ENCODE peak calls at places on chromosomes 11 and 22, in nine cellular contexts. One of them, this sample, is unnamed.

GRCh38 chr22:46297151-46297819 is 615 bp downstream of the GTSE1 start:
- DNase-seq in GM23338: peak
- DNase-seq in coronary artery: no peak
- DNase-seq in PC-3: peak
- DNase-seq in LNCaP clone FGC: no peak
- DNase-seq in neural progenitor cell: peak
- DNase-seq in AG04450: no peak
- DNase-seq in NB4: peak
- DNase-seq in brain microvascular endothelial cell: peak
- DNase-seq in this sample: peak

GRCh38 chr11:15114501-15115475 is at the start of gene INSC:
- DNase-seq in brain microvascular endothelial cell: no peak
- DNase-seq in NB4: no peak
- DNase-seq in GM23338: peak
- DNase-seq in LNCaP clone FGC: no peak
- DNase-seq in AG04450: no peak
- DNase-seq in PC-3: no peak
- DNase-seq in coronary artery: no peak
- DNase-seq in neural progenitor cell: peak
- DNase-seq in this sample: peak

GRCh38 chr11:111359223-111360149 is 19.6 kb downstream of the POU2AF1 start:
- DNase-seq in AG04450: no peak
- DNase-seq in coronary artery: no peak
- DNase-seq in PC-3: no peak
- DNase-seq in neural progenitor cell: no peak
- DNase-seq in NB4: peak
- DNase-seq in brain microvascular endothelial cell: no peak
- DNase-seq in LNCaP clone FGC: no peak
- DNase-seq in GM23338: no peak
- DNase-seq in this sample: no peak

GRCh38 chr22:30877662-30878515 is 90.7 kb downstream of the MORC2 start:
- DNase-seq in AG04450: no peak
- DNase-seq in LNCaP clone FGC: no peak
- DNase-seq in GM23338: no peak
- DNase-seq in coronary artery: no peak
- DNase-seq in neural progenitor cell: no peak
- DNase-seq in NB4: no peak
- DNase-seq in PC-3: peak
- DNase-seq in brain microvascular endothelial cell: no peak
- DNase-seq in this sample: no peak

GRCh38 chr22:37417264-37417663 is 10.0 kb downstream of the ELFN2 start:
- DNase-seq in GM23338: no peak
- DNase-seq in PC-3: no peak
- DNase-seq in NB4: no peak
- DNase-seq in brain microvascular endothelial cell: no peak
- DNase-seq in coronary artery: no peak
- DNase-seq in AG04450: no peak
- DNase-seq in LNCaP clone FGC: no peak
- DNase-seq in neural progenitor cell: no peak
- DNase-seq in this sample: no peak

GRCh38 chr22:23913306-23913660 is 19.1 kb downstream of the MIF start:
- DNase-seq in coronary artery: no peak
- DNase-seq in neural progenitor cell: no peak
- DNase-seq in PC-3: no peak
- DNase-seq in AG04450: no peak
- DNase-seq in GM23338: no peak
- DNase-seq in LNCaP clone FGC: no peak
- DNase-seq in brain microvascular endothelial cell: no peak
- DNase-seq in NB4: no peak
- DNase-seq in this sample: no peak

GRCh38 chr11:282171-282570 is 4.0 kb downstream of the NLRP6 start:
- DNase-seq in brain microvascular endothelial cell: no peak
- DNase-seq in coronary artery: peak
- DNase-seq in GM23338: no peak
- DNase-seq in LNCaP clone FGC: no peak
- DNase-seq in neural progenitor cell: no peak
- DNase-seq in AG04450: no peak
- DNase-seq in PC-3: no peak
- DNase-seq in NB4: no peak
- DNase-seq in this sample: no peak

GRCh38 chr22:24474649-24475048 is 20.5 kb upstream of the UPB1 start:
- DNase-seq in brain microvascular endothelial cell: peak
- DNase-seq in GM23338: no peak
- DNase-seq in AG04450: no peak
- DNase-seq in coronary artery: no peak
- DNase-seq in NB4: no peak
- DNase-seq in neural progenitor cell: no peak
- DNase-seq in PC-3: no peak
- DNase-seq in LNCaP clone FGC: no peak
- DNase-seq in this sample: peak

GRCh38 chr11:96257972-96258951 is 84.7 kb downstream of the MAML2 start:
- DNase-seq in coronary artery: no peak
- DNase-seq in NB4: peak
- DNase-seq in GM23338: no peak
- DNase-seq in brain microvascular endothelial cell: no peak
- DNase-seq in LNCaP clone FGC: no peak
- DNase-seq in PC-3: no peak
- DNase-seq in AG04450: no peak
- DNase-seq in neural progenitor cell: no peak
- DNase-seq in this sample: peak

GRCh38 chr22:43295660-43296059 is 47.5 kb downstream of the SCUBE1 start:
- DNase-seq in brain microvascular endothelial cell: no peak
- DNase-seq in AG04450: no peak
- DNase-seq in PC-3: no peak
- DNase-seq in LNCaP clone FGC: no peak
- DNase-seq in NB4: no peak
- DNase-seq in GM23338: no peak
- DNase-seq in neural progenitor cell: no peak
- DNase-seq in coronary artery: no peak
- DNase-seq in this sample: no peak

GRCh38 chr11:126607776-126608625 is 252.5 kb downstream of the ST3GAL4 start:
- DNase-seq in PC-3: no peak
- DNase-seq in LNCaP clone FGC: no peak
- DNase-seq in GM23338: peak
- DNase-seq in brain microvascular endothelial cell: no peak
- DNase-seq in neural progenitor cell: peak
- DNase-seq in NB4: no peak
- DNase-seq in AG04450: no peak
- DNase-seq in coronary artery: no peak
- DNase-seq in this sample: no peak

GRCh38 chr11:68191661-68192579 is 21.2 kb downstream of the KMT5B start:
- DNase-seq in neural progenitor cell: no peak
- DNase-seq in coronary artery: no peak
- DNase-seq in NB4: no peak
- DNase-seq in PC-3: peak
- DNase-seq in LNCaP clone FGC: no peak
- DNase-seq in GM23338: no peak
- DNase-seq in AG04450: no peak
- DNase-seq in brain microvascular endothelial cell: no peak
- DNase-seq in this sample: no peak

GRCh38 chr11:122733301-122733686 is 77.8 kb downstream of the UBASH3B start:
- DNase-seq in brain microvascular endothelial cell: peak
- DNase-seq in coronary artery: no peak
- DNase-seq in neural progenitor cell: no peak
- DNase-seq in AG04450: peak
- DNase-seq in GM23338: no peak
- DNase-seq in PC-3: peak
- DNase-seq in NB4: no peak
- DNase-seq in LNCaP clone FGC: no peak
- DNase-seq in this sample: peak

GRCh38 chr22:45254789-45255261 is 14.1 kb upstream of the KIAA0930 start:
- DNase-seq in AG04450: no peak
- DNase-seq in NB4: no peak
- DNase-seq in brain microvascular endothelial cell: no peak
- DNase-seq in LNCaP clone FGC: no peak
- DNase-seq in coronary artery: no peak
- DNase-seq in GM23338: no peak
- DNase-seq in neural progenitor cell: no peak
- DNase-seq in PC-3: peak
- DNase-seq in this sample: no peak

GRCh38 chr11:46528445-46529085 is 65.3 kb downstream of the AMBRA1 start:
- DNase-seq in LNCaP clone FGC: no peak
- DNase-seq in neural progenitor cell: no peak
- DNase-seq in brain microvascular endothelial cell: no peak
- DNase-seq in AG04450: no peak
- DNase-seq in GM23338: no peak
- DNase-seq in NB4: no peak
- DNase-seq in PC-3: no peak
- DNase-seq in coronary artery: no peak
- DNase-seq in this sample: no peak

GRCh38 chr11:3207530-3208189 is 11.0 kb downstream of the MRGPRG start:
- DNase-seq in neural progenitor cell: no peak
- DNase-seq in LNCaP clone FGC: no peak
- DNase-seq in coronary artery: no peak
- DNase-seq in GM23338: no peak
- DNase-seq in AG04450: no peak
- DNase-seq in brain microvascular endothelial cell: no peak
- DNase-seq in PC-3: no peak
- DNase-seq in NB4: no peak
- DNase-seq in this sample: no peak

DNA sequence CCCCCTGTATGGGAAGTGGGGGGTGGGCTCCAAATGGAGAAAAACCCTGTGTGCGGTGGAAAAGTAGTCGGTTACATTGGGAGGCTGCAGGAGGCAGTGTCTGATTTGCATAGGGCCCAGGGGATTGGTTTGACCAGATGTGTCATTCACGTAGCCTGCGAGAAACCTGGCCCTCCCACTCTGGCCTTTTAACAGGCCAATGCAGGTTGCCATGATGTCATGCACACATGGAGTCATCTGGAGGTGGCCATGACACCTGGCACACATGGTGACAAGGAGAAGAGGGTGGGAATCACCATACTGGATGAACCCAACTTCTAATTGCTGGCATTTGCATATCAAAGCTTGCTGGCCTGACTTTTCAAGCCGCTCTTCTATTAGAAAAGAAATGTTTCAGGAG is 50.6 kb downstream of the FAM181B start:
- DNase-seq in LNCaP clone FGC: no peak
- DNase-seq in neural progenitor cell: no peak
- DNase-seq in coronary artery: no peak
- DNase-seq in GM23338: peak
- DNase-seq in PC-3: no peak
- DNase-seq in AG04450: no peak
- DNase-seq in brain microvascular endothelial cell: no peak
- DNase-seq in NB4: no peak
- DNase-seq in this sample: no peak
- H3K4me3 ChIP-seq in LNCaP clone FGC: peak
- H3K4me3 ChIP-seq in neural progenitor cell: no peak
- H3K4me3 ChIP-seq in coronary artery: no peak
- H3K4me3 ChIP-seq in GM23338: no peak
- H3K4me3 ChIP-seq in PC-3: no peak
- H3K4me3 ChIP-seq in AG04450: no peak
- H3K4me3 ChIP-seq in brain microvascular endothelial cell: no peak
- H3K4me3 ChIP-seq in NB4: no peak
- H3K4me3 ChIP-seq in this sample: no peak

GRCh38 chr11:75525433-75526191 is at the start of gene GDPD5:
- DNase-seq in neural progenitor cell: peak
- DNase-seq in PC-3: peak
- DNase-seq in NB4: peak
- DNase-seq in GM23338: peak
- DNase-seq in LNCaP clone FGC: no peak
- DNase-seq in coronary artery: peak
- DNase-seq in brain microvascular endothelial cell: peak
- DNase-seq in AG04450: no peak
- DNase-seq in this sample: peak
- TF ChIP-seq CTCF in neural progenitor cell: peak
- TF ChIP-seq CTCF in PC-3: peak
- TF ChIP-seq CTCF in NB4: peak
- TF ChIP-seq CTCF in GM23338: peak
- TF ChIP-seq CTCF in LNCaP clone FGC: peak
- TF ChIP-seq CTCF in coronary artery: peak
- TF ChIP-seq CTCF in brain microvascular endothelial cell: peak
- TF ChIP-seq CTCF in AG04450: peak
- TF ChIP-seq CTCF in this sample: peak

DNA sequence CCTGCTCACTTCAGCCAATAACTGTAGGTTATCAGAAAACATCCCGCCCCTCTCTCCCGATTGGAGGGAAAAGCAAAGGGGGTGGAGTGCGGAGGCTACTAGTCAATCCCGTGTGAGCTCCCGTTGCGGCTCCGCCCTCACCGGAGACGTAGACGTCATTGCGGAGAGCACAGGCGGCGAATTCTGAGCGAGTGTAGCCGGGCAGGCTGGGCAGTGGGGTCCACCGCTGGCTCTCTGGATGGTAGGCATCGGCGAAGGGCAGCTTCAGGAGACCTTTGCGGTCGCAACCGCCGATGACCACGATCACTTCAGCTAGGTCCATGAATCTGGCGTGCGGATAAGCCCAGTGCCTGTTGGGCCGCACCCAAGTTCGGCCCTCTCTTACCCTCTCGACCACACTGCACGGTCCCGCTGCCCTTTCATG is 4.7 kb downstream of the KLHL35 start:
- DNase-seq in LNCaP clone FGC: peak
- DNase-seq in brain microvascular endothelial cell: peak
- DNase-seq in NB4: peak
- DNase-seq in AG04450: peak
- DNase-seq in PC-3: peak
- DNase-seq in GM23338: peak
- DNase-seq in neural progenitor cell: peak
- DNase-seq in coronary artery: peak
- DNase-seq in this sample: peak
- H3K4me3 ChIP-seq in LNCaP clone FGC: peak
- H3K4me3 ChIP-seq in brain microvascular endothelial cell: peak
- H3K4me3 ChIP-seq in NB4: peak
- H3K4me3 ChIP-seq in AG04450: peak
- H3K4me3 ChIP-seq in PC-3: peak
- H3K4me3 ChIP-seq in GM23338: no peak
- H3K4me3 ChIP-seq in neural progenitor cell: no peak
- H3K4me3 ChIP-seq in coronary artery: peak
- H3K4me3 ChIP-seq in this sample: peak

GRCh38 chr11:21520244-21520643 is 672.6 kb upstream of the ANO5 start:
- DNase-seq in NB4: no peak
- DNase-seq in GM23338: no peak
- DNase-seq in brain microvascular endothelial cell: no peak
- DNase-seq in LNCaP clone FGC: no peak
- DNase-seq in PC-3: no peak
- DNase-seq in neural progenitor cell: no peak
- DNase-seq in AG04450: no peak
- DNase-seq in coronary artery: no peak
- DNase-seq in this sample: no peak

GRCh38 chr11:21511835-21512440 is 680.9 kb upstream of the ANO5 start:
- DNase-seq in PC-3: peak
- DNase-seq in neural progenitor cell: peak
- DNase-seq in brain microvascular endothelial cell: peak
- DNase-seq in LNCaP clone FGC: peak
- DNase-seq in NB4: peak
- DNase-seq in GM23338: peak
- DNase-seq in coronary artery: no peak
- DNase-seq in AG04450: no peak
- DNase-seq in this sample: peak

DNA sequence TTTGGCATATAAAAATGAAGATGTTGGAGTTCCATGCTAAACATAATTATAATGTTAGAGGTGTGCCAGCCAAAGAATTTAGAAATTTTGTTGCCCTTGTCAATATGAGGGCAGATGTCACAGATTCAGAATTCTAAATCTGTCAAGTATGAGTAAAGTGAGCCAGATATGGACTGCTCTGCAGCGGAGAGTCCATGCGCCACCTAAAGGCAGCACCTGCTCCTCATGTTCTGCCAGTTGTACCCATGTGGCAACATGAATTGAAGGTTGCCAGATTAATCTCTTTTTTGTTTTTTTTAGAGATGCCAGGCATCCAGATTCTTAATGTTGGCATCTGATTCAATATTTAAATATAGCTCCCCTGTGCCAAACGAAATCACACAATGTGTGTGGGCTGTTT is 678.6 kb upstream of the ANO5 start:
- DNase-seq in PC-3: peak
- DNase-seq in LNCaP clone FGC: peak
- DNase-seq in NB4: peak
- DNase-seq in coronary artery: no peak
- DNase-seq in AG04450: no peak
- DNase-seq in neural progenitor cell: peak
- DNase-seq in brain microvascular endothelial cell: no peak
- DNase-seq in GM23338: peak
- DNase-seq in this sample: no peak
- TF ChIP-seq CTCF in PC-3: peak
- TF ChIP-seq CTCF in LNCaP clone FGC: peak
- TF ChIP-seq CTCF in NB4: peak
- TF ChIP-seq CTCF in coronary artery: no peak
- TF ChIP-seq CTCF in AG04450: no peak
- TF ChIP-seq CTCF in neural progenitor cell: peak
- TF ChIP-seq CTCF in brain microvascular endothelial cell: no peak
- TF ChIP-seq CTCF in GM23338: peak
- TF ChIP-seq CTCF in this sample: no peak

This sample was measured in AG10803.